ENCODE peak calls at places on chromosomes 6 and 20, in five cellular contexts. E is neural crest cell, X is amniotic stem cell, Z is HFF-Myc, O is caudate nucleus. A is an unnamed sample.

GRCh38 chr6:128822271-128822670 is 60.7 kb upstream of the LAMA2 start:
- DNase-seq in E (no peak), X (no peak), Z (no peak), O (no peak), A (no peak)

GRCh38 chr20:8837396-8837795 is 231.5 kb upstream of the PLCB4 start:
- DNase-seq in E (no peak), X (no peak), Z (no peak), O (no peak), A (peak)

GRCh38 chr6:16781348-16782169 is 20.3 kb upstream of the ATXN1 start:
- DNase-seq in E (no peak), X (no peak), Z (no peak), O (no peak), A (no peak)

GRCh38 chr20:24314053-24314452 is 155.4 kb upstream of the SYNDIG1 start:
- DNase-seq in E (no peak), X (no peak), Z (no peak), O (no peak), A (no peak)

GRCh38 chr20:47175501-47175900 is 181.0 kb downstream of the ZMYND8 start:
- DNase-seq in E (no peak), X (no peak), Z (no peak), O (no peak), A (no peak)

GRCh38 chr6:77150736-77151135 is 312.6 kb downstream of the HTR1B start:
- DNase-seq in E (no peak), X (no peak), Z (no peak), O (no peak), A (no peak)

GRCh38 chr6:4155848-4156466 is 20.6 kb upstream of the ECI2 start:
- DNase-seq in E (peak), X (peak), Z (peak), O (peak), A (peak)

GRCh38 chr20:20786428-20786827 is 74.0 kb upstream of the RALGAPA2 start:
- DNase-seq in E (no peak), X (no peak), Z (no peak), O (no peak), A (no peak)

GRCh38 chr6:2718334-2719052 is 32.2 kb downstream of the MYLK4 start:
- DNase-seq in E (no peak), X (no peak), Z (no peak), O (no peak), A (no peak)

GRCh38 chr6:42125231-42125630 is 17.2 kb downstream of the C6orf132 start:
- DNase-seq in E (no peak), X (no peak), Z (no peak), O (no peak), A (no peak)

GRCh38 chr6:20534906-20535305 is 649 bp downstream of the CDKAL1 start:
- DNase-seq in E (no peak), X (no peak), Z (no peak), O (no peak), A (no peak)

GRCh38 chr6:149903938-149904611 is 6.2 kb upstream of the RAET1E start:
- DNase-seq in E (no peak), X (no peak), Z (no peak), O (no peak), A (no peak)

GRCh38 chr6:135811172-135811571 is 40.3 kb upstream of the PDE7B start:
- DNase-seq in E (no peak), X (no peak), Z (no peak), O (no peak), A (no peak)

GRCh38 chr6:125102901-125103300 is 50.7 kb upstream of the TPD52L1 start:
- DNase-seq in E (no peak), X (peak), Z (peak), O (no peak), A (peak)

GRCh38 chr20:23029324-23029723 is 5.8 kb upstream of the SSTR4 start:
- DNase-seq in E (no peak), X (no peak), Z (no peak), O (no peak), A (no peak)

GRCh38 chr6:55886185-55886836 is 10.9 kb upstream of the BMP5 start:
- DNase-seq in E (no peak), X (no peak), Z (no peak), O (no peak), A (peak)

GRCh38 chr6:71965404-71965803 is 79.1 kb downstream of the RIMS1 start:
- DNase-seq in E (no peak), X (no peak), Z (no peak), O (peak), A (no peak)

GRCh38 chr6:90135672-90136071 is 161.0 kb downstream of the BACH2 start:
- DNase-seq in E (no peak), X (no peak), Z (no peak), O (no peak), A (peak)

GRCh38 chr20:5947276-5947675 is 3.1 kb downstream of the TRMT6 start:
- DNase-seq in E (no peak), X (no peak), Z (no peak), O (no peak), A (no peak)

GRCh38 chr20:57594092-57594911 is 25.9 kb downstream of the ZBP1 start:
- DNase-seq in E (peak), X (no peak), Z (no peak), O (no peak), A (no peak)

GRCh38 chr6:90406142-90406794 is 109.6 kb upstream of the BACH2 start:
- DNase-seq in E (no peak), X (no peak), Z (peak), O (no peak), A (peak)

GRCh38 chr6:43172127-43173007 is 1.3 kb downstream of the SRF start:
- DNase-seq in E (peak), X (no peak), Z (no peak), O (peak), A (no peak)